ENCODE peak calls at places on chromosomes 4 and X, in six cellular contexts. J is stomach, B is natural killer cell, G is PC-3, R is coronary artery, A is HCT116. P is an unnamed sample.

GRCh38 chrX:31268359-31268758 is 196.5 kb upstream of the FTHL17 start:
- DNase-seq in A (no peak), J (no peak), B (no peak), G (no peak), R (no peak), P (no peak)

GRCh38 chrX:107773206-107773605 is 2.4 kb downstream of the TSC22D3 start:
- DNase-seq in G (no peak), B (no peak), J (no peak), A (no peak), R (no peak), P (no peak)

GRCh38 chr4:98780111-98780549 is 121.7 kb upstream of the TSPAN5 start:
- DNase-seq in B (no peak), R (no peak), G (no peak), J (no peak), A (no peak), P (no peak)

GRCh38 chrX:144798972-144799371 is 448.3 kb upstream of the SPANXN1 start:
- DNase-seq in R (no peak), G (no peak), J (no peak), A (no peak), B (no peak), P (no peak)

GRCh38 chrX:10190367-10190766 is 33.6 kb downstream of the CLCN4 start:
- DNase-seq in J (no peak), R (no peak), A (peak), B (no peak), G (peak), P (peak)

GRCh38 chrX:45669715-45670360 is 469.2 kb upstream of the DIPK2B start:
- DNase-seq in R (no peak), G (no peak), B (no peak), A (no peak), J (no peak), P (peak)

GRCh38 chr4:6681191-6681590 is 12.5 kb upstream of the S100P start:
- DNase-seq in J (no peak), R (no peak), B (no peak), A (no peak), G (no peak), P (no peak)

GRCh38 chrX:130120746-130121504 is 10.6 kb upstream of the ELF4 start:
- DNase-seq in B (peak), G (peak), A (no peak), J (peak), R (no peak), P (peak)

GRCh38 chrX:43139645-43140044 is 361.7 kb upstream of the PPP1R2C start:
- DNase-seq in B (no peak), A (no peak), J (no peak), G (no peak), R (no peak), P (no peak)

GRCh38 chrX:123818243-123818642 is 41.6 kb upstream of the XIAP start:
- DNase-seq in G (peak), J (peak), R (no peak), A (no peak), B (no peak), P (no peak)

GRCh38 chrX:40006025-40007017 is 91.4 kb downstream of the BCOR start:
- DNase-seq in G (no peak), A (no peak), J (peak), B (no peak), R (no peak), P (no peak)

GRCh38 chr4:38072578-38072977 is 112.4 kb downstream of the PTTG2 start:
- DNase-seq in A (no peak), B (no peak), G (no peak), R (no peak), J (no peak), P (no peak)

GRCh38 chr4:148271166-148271565 is 171.0 kb downstream of the NR3C2 start:
- DNase-seq in G (no peak), R (no peak), B (no peak), J (no peak), A (no peak), P (no peak)

DNA sequence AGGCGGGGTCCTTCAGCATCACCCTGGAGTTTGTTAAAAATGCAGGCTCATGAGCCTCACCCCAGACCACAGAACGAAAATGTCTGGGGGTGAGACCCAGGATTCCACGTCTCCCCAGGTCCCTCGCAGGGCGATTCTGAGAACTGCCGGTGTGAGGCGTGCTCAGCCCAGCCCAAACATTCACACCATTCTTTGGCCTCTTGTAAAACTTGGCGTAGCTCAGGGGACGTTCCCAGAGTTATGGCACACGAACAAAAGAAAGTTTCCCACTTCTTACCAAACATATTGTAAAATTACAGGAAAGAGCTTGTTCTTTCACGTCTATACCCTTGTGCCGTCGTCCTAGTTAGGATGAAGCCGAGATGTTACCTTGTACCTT is 12.9 kb downstream of the CD99 start:
- DNase-seq in G (no peak), J (no peak), A (no peak), B (no peak), R (no peak), P (no peak)
- TF ChIP-seq CTCF in G (no peak), J (peak), A (no peak), B (no peak), R (no peak), P (no peak)

GRCh38 chrX:55778322-55778721 is 60.8 kb downstream of the RRAGB start:
- DNase-seq in R (no peak), B (no peak), A (no peak), J (no peak), G (no peak), P (no peak)

DNA sequence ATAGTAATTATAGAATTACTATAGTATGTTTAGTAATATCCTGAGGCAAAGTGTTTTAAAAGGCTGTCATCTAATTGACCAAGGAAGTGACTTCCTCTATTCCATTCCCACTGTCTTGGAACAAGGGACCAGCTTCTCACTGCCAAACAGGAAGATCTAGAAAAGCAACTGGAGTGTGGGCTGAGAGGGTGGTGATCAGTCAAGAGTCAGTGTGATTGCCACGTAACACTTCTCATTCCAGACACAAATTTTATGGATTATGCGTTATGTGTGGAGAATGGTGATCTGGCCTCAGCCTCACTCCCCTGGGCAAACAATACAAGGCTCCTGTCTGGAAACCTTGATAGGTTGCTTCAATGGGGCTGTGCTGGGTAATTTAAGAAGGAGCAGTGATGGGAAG is 60.0 kb downstream of the RRAGB start:
- DNase-seq in R (no peak), G (no peak), J (no peak), A (no peak), B (no peak), P (no peak)
- TF ChIP-seq CTCF in R (no peak), G (no peak), J (no peak), A (no peak), B (no peak), P (no peak)

DNA sequence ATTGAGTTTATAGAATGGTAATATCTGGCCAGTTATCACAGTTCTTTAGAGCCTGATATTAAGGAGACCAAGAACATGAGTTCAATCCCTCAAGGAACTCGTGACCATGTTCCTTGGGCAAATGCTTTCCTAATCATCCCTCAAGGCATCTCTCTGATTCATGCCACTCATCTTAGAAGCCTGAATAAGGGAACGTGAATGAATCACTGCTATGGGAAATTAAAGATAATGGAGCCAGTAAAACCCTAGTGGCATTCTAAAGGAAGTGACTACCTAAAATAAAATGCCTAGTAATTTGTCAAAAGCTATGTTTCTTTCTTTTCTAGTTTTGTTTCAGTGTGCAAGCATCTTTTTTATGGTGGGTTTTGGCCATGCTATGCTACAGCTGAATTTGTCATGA is 1161.3 kb downstream of the C4orf33 start:
- DNase-seq in A (no peak), B (no peak), G (peak), J (no peak), R (no peak), P (no peak)
- TF ChIP-seq CTCF in A (no peak), B (no peak), G (no peak), J (no peak), R (no peak), P (no peak)

GRCh38 chr4:41852229-41852628 is 83.0 kb upstream of the TMEM33 start:
- DNase-seq in J (no peak), B (no peak), R (no peak), G (peak), A (no peak), P (no peak)
- TF ChIP-seq CTCF in J (no peak), B (no peak), R (no peak), G (no peak), A (no peak), P (no peak)

P was measured in HFF-Myc.